ENCODE peak calls at places on chromosomes 3 and 15, in ten cellular contexts. E, G, L, F, P, T, N, I, C and H are unnamed samples.

GRCh38 chr3:14819671-14820070 is 909 bp downstream of the FGD5 start:
- DNase-seq in E (no peak), G (no peak), L (no peak), F (no peak), P (no peak), T (no peak), N (no peak), I (no peak), C (no peak), H (no peak)

GRCh38 chr3:156396851-156397250 is 158.1 kb downstream of the SSR3 start:
- DNase-seq in E (no peak), G (no peak), L (peak), F (peak), P (no peak), T (no peak), N (no peak), I (no peak), C (no peak), H (no peak)

GRCh38 chr3:62229908-62230307 is 143.4 kb downstream of the FEZF2 start:
- DNase-seq in E (no peak), G (no peak), L (peak), F (no peak), P (no peak), T (no peak), N (no peak), I (no peak), C (no peak), H (no peak)

GRCh38 chr3:38722760-38723568 is 73.5 kb upstream of the SCN5A start:
- DNase-seq in E (no peak), G (peak), L (peak), F (no peak), P (no peak), T (no peak), N (no peak), I (no peak), C (no peak), H (no peak)

GRCh38 chr15:68700395-68701123 is 120.1 kb downstream of the ANP32A start:
- DNase-seq in E (peak), G (peak), L (peak), F (peak), P (no peak), T (no peak), N (no peak), I (peak), C (peak), H (peak)

GRCh38 chr15:42275780-42276395 is 2.7 kb upstream of the TMEM87A start:
- DNase-seq in E (no peak), G (no peak), L (no peak), F (no peak), P (no peak), T (no peak), N (no peak), I (peak), C (no peak), H (peak)

GRCh38 chr3:106609666-106610301 is 741.0 kb upstream of the CBLB start:
- DNase-seq in E (peak), G (peak), L (peak), F (peak), P (peak), T (peak), N (peak), I (peak), C (peak), H (peak)

GRCh38 chr3:11377726-11378125 is 105.5 kb downstream of the ATG7 start:
- DNase-seq in E (no peak), G (no peak), L (no peak), F (no peak), P (no peak), T (no peak), N (no peak), I (no peak), C (no peak), H (no peak)